ENCODE peak calls at places on chromosomes 1 and 21, in ten cellular contexts. K, E, M, V, S, Y, P, R, I and Z are unnamed samples. For H3K4me1, the result is how much of the 10 kb centered on the place peaks cover.

GRCh38 chr1:17438176-17438976 is 1.1 kb downstream of the RCC2 start:
- DNase-seq in S (peak), M (peak), Y (peak), V (peak), I (peak), K (no peak), P (peak), E (no peak), R (peak), Z (peak)

GRCh38 chr1:14599173-14599754 is 779 bp downstream of the KAZN start:
- DNase-seq in S (no peak), R (no peak), M (no peak), P (no peak), K (no peak), E (no peak), I (peak), Y (no peak), V (peak), Z (no peak)

GRCh38 chr1:184191181-184191601 is 139.7 kb downstream of the TSEN15 start:
- DNase-seq in Y (peak), V (no peak), K (no peak), E (no peak), M (no peak), R (peak), S (peak), I (peak), P (no peak), Z (no peak)

GRCh38 chr1:3515774-3516480 is 61.5 kb downstream of the ARHGEF16 start:
- DNase-seq in E (no peak), R (no peak), P (no peak), K (no peak), S (no peak), V (no peak), Y (no peak), I (no peak), M (peak), Z (no peak)

GRCh38 chr1:198656500-198656932 is 17.7 kb downstream of the PTPRC start:
- DNase-seq in S (no peak), K (no peak), Y (no peak), I (no peak), E (no peak), R (peak), M (peak), V (no peak), P (peak), Z (peak)

GRCh38 chr1:227726924-227727599 is 8.0 kb downstream of the JMJD4 start:
- DNase-seq in K (no peak), I (no peak), E (no peak), Y (no peak), V (no peak), P (no peak), M (no peak), R (no peak), S (no peak), Z (no peak)

GRCh38 chr1:66570196-66570595 is 36.2 kb downstream of the SGIP1 start:
- DNase-seq in E (no peak), P (no peak), R (no peak), Y (no peak), I (no peak), M (no peak), K (no peak), V (no peak), S (no peak), Z (no peak)

GRCh38 chr21:44819283-44820243 is 1.7 kb upstream of the SUMO3 start:
- DNase-seq in P (no peak), E (no peak), K (no peak), I (no peak), V (no peak), S (no peak), M (no peak), Y (no peak), R (no peak), Z (no peak)

GRCh38 chr1:15064217-15064929 is 89.2 kb upstream of the TMEM51 start:
- DNase-seq in I (peak), R (no peak), M (peak), V (no peak), Y (no peak), E (no peak), K (no peak), S (no peak), P (no peak), Z (no peak)

GRCh38 chr1:161192476-161193465 is 6.1 kb downstream of the ADAMTS4 start:
- DNase-seq in E (peak), M (peak), S (peak), R (peak), I (peak), V (peak), K (no peak), Y (peak), P (no peak), Z (peak)

GRCh38 chr1:176744142-176744541 is 281.2 kb downstream of the PAPPA2 start:
- DNase-seq in M (no peak), V (no peak), Y (no peak), K (no peak), I (no peak), E (no peak), P (no peak), R (no peak), S (no peak), Z (no peak)

GRCh38 chr1:116002781-116003455 is 26.6 kb downstream of the SLC22A15 start:
- DNase-seq in R (no peak), S (no peak), Y (no peak), K (no peak), E (no peak), I (no peak), P (no peak), M (peak), V (no peak), Z (no peak)

GRCh38 chr1:25996966-25997758 is 701 bp downstream of the PAFAH2 start:
- DNase-seq in Y (peak), M (peak), P (no peak), R (peak), V (no peak), K (no peak), E (no peak), I (no peak), S (peak), Z (peak)

GRCh38 chr21:37041706-37042271 is 31.1 kb downstream of the PIGP start:
- DNase-seq in M (no peak), V (no peak), S (no peak), I (peak), P (no peak), E (no peak), Y (no peak), K (no peak), R (no peak), Z (no peak)

GRCh38 chr1:167200749-167201148 is 19.9 kb upstream of the POU2F1 start:
- DNase-seq in E (no peak), R (no peak), M (peak), V (no peak), K (no peak), S (no peak), I (no peak), Y (no peak), P (no peak), Z (no peak)

GRCh38 chr1:167776616-167777252 is 55.0 kb downstream of the MPZL1 start:
- DNase-seq in E (no peak), I (no peak), R (no peak), K (no peak), S (no peak), P (no peak), Y (no peak), V (no peak), M (no peak), Z (no peak)

GRCh38 chr1:180042994-180043622 is 88.5 kb downstream of the CEP350 start:
- DNase-seq in S (no peak), P (no peak), M (peak), Y (peak), R (no peak), K (no peak), V (no peak), E (no peak), I (no peak), Z (no peak)

GRCh38 chr21:23936224-23936623 is 1671.1 kb downstream of the MRPL39 start:
- DNase-seq in V (peak), K (no peak), P (no peak), Y (peak), E (no peak), S (no peak), I (peak), M (no peak), R (no peak), Z (peak)

GRCh38 chr1:71785470-71785869 is 496.9 kb downstream of the NEGR1 start:
- DNase-seq in I (no peak), R (no peak), S (no peak), V (peak), E (no peak), P (no peak), M (no peak), K (no peak), Y (no peak), Z (no peak)

GRCh38 chr1:14281412-14281811 is 317.1 kb upstream of the KAZN start:
- DNase-seq in R (no peak), P (no peak), E (no peak), I (no peak), M (no peak), V (no peak), K (no peak), Y (no peak), S (no peak), Z (no peak)

GRCh38 chr1:18955442-18956188 is 861 bp downstream of the IFFO2 start:
- DNase-seq in K (no peak), E (no peak), Y (no peak), I (peak), S (no peak), V (peak), P (peak), R (peak), M (peak), Z (peak)

GRCh38 chr1:162279099-162279498 is 97.6 kb downstream of the SPATA46 start:
- DNase-seq in P (no peak), R (no peak), Y (no peak), V (peak), E (no peak), K (no peak), I (no peak), S (no peak), M (no peak), Z (peak)

GRCh38 chr1:232558974-232559373 is 71.0 kb downstream of the SIPA1L2 start:
- DNase-seq in M (no peak), K (no peak), R (no peak), P (no peak), I (peak), V (no peak), Y (no peak), S (no peak), E (no peak), Z (no peak)

GRCh38 chr1:176843352-176844297 is 320.9 kb downstream of the ASTN1 start:
- DNase-seq in I (peak), P (no peak), M (peak), S (peak), E (no peak), K (no peak), R (no peak), V (peak), Y (peak), Z (peak)

GRCh38 chr1:214707306-214708087 is 104.5 kb downstream of the CENPF start:
- DNase-seq in S (no peak), K (no peak), P (no peak), M (no peak), I (no peak), Y (peak), R (no peak), E (no peak), V (no peak), Z (no peak)

GRCh38 chr21:14864211-14865021 is 200.4 kb downstream of the NRIP1 start:
- DNase-seq in E (peak), V (peak), M (peak), K (no peak), P (peak), S (peak), R (peak), I (peak), Y (peak), Z (peak)

GRCh38 chr1:62720946-62721554 is 32.9 kb upstream of the DOCK7 start:
- DNase-seq in M (no peak), K (no peak), R (peak), Y (peak), I (no peak), V (peak), S (no peak), E (no peak), P (no peak), Z (peak)

GRCh38 chr1:39196244-39197215 is 8.0 kb upstream of the MACF1 start:
- DNase-seq in P (no peak), Y (peak), E (no peak), I (no peak), V (no peak), K (no peak), M (peak), S (no peak), R (no peak), Z (no peak)

GRCh38 chr1:29655145-29655544 is 418.8 kb downstream of the PTPRU start:
- DNase-seq in E (no peak), P (no peak), S (no peak), Y (no peak), K (no peak), R (no peak), V (no peak), I (peak), M (no peak), Z (no peak)

GRCh38 chr21:45460011-45460565 is 55.1 kb downstream of the COL18A1 start:
- DNase-seq in V (no peak), E (no peak), P (no peak), M (no peak), R (no peak), I (no peak), Y (no peak), S (no peak), K (no peak), Z (no peak)

GRCh38 chr1:204359474-204360255 is at the start of gene PLEKHA6:
- DNase-seq in I (peak), S (peak), R (no peak), Y (peak), E (no peak), K (no peak), P (no peak), M (no peak), V (peak), Z (peak)

GRCh38 chr21:45361033-45361997 is 43.6 kb upstream of the COL18A1 start:
- DNase-seq in E (no peak), P (no peak), K (no peak), R (no peak), S (no peak), I (peak), V (no peak), Y (no peak), M (no peak), Z (no peak)

GRCh38 chr1:108584320-108584968 is 24.5 kb downstream of the EEIG2 start:
- DNase-seq in I (no peak), V (no peak), K (no peak), R (no peak), Y (no peak), E (no peak), P (no peak), S (no peak), M (no peak), Z (no peak)

GRCh38 chr1:208042041-208042615 is 131.2 kb upstream of the CD34 start:
- DNase-seq in S (no peak), M (no peak), Y (no peak), V (no peak), K (no peak), E (no peak), P (peak), R (no peak), I (no peak), Z (no peak)

GRCh38 chr1:220113136-220113695 is 19.3 kb downstream of the IARS2 start:
- DNase-seq in V (peak), Y (peak), E (no peak), P (no peak), K (no peak), I (no peak), M (peak), S (no peak), R (peak), Z (peak)
- TF ChIP-seq CTCF in V (peak), Y (peak), E (peak), P (peak), K (peak), I (peak), M (peak), S (no peak), R (peak), Z (peak)

DNA sequence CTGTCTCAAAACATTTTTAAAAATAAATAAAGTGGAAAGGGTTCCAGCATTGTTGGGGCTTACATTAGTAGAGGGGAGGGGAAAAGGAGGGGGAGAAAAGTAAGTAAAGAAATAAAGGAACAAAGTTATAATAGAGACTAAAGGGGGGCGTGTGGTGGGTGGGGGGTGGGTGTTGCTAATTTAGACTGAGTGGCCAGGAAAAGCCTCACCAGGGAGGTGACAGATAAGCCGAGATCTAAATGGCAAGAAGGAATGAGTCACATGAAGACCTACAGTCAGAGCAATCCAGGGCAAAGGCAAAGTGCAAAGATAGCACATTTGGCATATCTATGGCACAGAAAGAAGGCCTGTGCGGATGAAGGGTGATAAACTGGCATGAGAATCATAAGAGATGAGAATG is 7.5 kb downstream of the MPL start:
- DNase-seq in K (no peak), M (no peak), E (no peak), Y (no peak), R (peak), V (no peak), S (no peak), I (peak), P (no peak), Z (no peak)
- H3K4me1 ChIP-seq in K (under half), M (under half), E (under half), Y (under half), R (under half), V (under half), S (under half), I (under half), P (under half), Z (under half)

GRCh38 chr1:36160949-36161485 is 5.1 kb downstream of the MAP7D1 start:
- DNase-seq in I (peak), E (peak), M (peak), V (peak), K (no peak), Y (peak), S (peak), P (peak), R (peak), Z (no peak)
- TF ChIP-seq CTCF in I (peak), E (peak), M (peak), V (peak), K (peak), Y (peak), S (peak), P (peak), R (no peak), Z (peak)

GRCh38 chr1:193036337-193037047 is 22.7 kb downstream of the UCHL5 start:
- DNase-seq in M (no peak), K (no peak), Y (no peak), R (no peak), S (no peak), P (no peak), I (no peak), E (no peak), V (no peak), Z (no peak)

GRCh38 chr1:193031431-193031830 is 27.7 kb downstream of the UCHL5 start:
- DNase-seq in Y (peak), V (no peak), M (no peak), S (no peak), P (no peak), R (no peak), K (no peak), I (no peak), E (no peak), Z (no peak)

DNA sequence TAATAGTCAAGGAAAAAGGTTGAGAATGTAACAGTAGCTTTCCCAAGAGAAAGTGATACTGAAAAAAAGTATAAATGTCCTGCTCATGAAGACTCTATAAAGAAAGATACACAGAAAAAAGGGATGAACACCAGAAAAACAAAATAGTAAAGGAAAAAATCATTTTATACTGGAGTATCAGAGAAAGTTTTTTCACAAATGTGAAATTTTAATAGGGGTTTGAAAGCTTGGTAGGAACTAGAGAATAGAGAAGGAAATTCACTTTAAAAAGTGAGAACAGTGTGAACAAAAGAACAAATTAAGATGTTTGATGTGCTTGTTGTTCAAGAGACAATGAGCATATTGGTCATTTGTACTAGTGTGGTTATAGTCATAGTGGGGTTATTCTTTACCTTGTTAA is 25.6 kb downstream of the UCHL5 start:
- DNase-seq in P (no peak), K (no peak), R (no peak), V (no peak), I (no peak), S (no peak), M (no peak), Y (no peak), E (no peak), Z (no peak)
- H3K4me1 ChIP-seq in P (under half), K (under half), R (under half), V (under half), I (under half), S (under half), M (under half), Y (under half), E (under half), Z (under half)

GRCh38 chr1:222828939-222829338 is 14.1 kb downstream of the DISP1 start:
- DNase-seq in P (no peak), I (no peak), E (no peak), R (no peak), M (no peak), Y (no peak), S (no peak), V (no peak), K (no peak), Z (no peak)
- TF ChIP-seq CTCF in P (no peak), I (peak), E (peak), R (no peak), M (peak), Y (peak), S (peak), V (no peak), K (no peak), Z (no peak)

DNA sequence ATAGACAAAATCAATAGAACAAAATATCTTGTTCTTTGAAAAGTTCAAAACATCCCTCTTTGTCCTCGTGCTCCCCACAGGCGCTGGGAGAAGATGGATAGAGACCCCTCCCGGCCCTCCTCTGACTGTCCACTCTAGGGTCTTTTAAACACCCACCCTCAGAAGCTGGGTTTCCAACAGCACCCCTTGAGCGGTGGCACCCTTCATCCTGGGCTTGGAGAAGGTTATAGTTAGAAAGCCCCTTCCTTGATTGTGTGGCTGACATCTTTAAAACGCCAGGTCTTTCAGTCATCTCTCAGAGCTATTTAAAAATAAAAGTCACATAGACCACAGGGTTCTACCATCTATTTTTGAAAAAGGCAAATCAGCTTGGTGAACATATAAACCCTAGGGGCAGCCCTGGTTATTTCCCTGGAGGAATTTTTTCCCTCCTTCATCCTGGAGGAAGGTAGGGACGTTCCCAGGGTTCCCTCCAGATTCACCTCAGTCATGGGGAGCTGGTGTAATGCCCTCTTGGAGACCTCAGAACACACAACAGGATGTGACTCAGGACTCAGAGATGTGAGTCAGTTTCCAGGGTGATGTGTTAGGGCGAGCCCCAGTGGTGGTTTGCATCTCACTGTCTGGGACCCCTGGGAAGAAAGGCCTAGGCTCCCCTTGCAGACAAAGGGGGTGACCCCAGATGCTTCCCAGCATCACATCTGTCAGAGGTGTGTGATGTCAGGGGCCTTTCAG is 138.5 kb downstream of the CLIC6 start:
- DNase-seq in S (no peak), Y (peak), E (peak), P (no peak), R (no peak), I (peak), K (no peak), M (peak), V (no peak), Z (no peak)
- H3K4me1 ChIP-seq in S (under half), Y (under half), E (half or more), P (under half), R (under half), I (under half), K (under half), M (half or more), V (under half), Z (under half)